ENCODE peak calls at places on chromosomes 7 and 10, in eight cellular contexts. I is mammary epithelial cell, L is PC-9, S is epithelial cell of proximal tubule, U is endodermal cell, E is GM23338, F is lower lobe of right lung, A is AG09309. Y is an unnamed sample.

GRCh38 chr10:91006001-91006751 is 85.3 kb upstream of the ANKRD1 start:
- DNase-seq in I (peak; percentile 50), A (peak; percentile 33), F (peak; percentile 49), S (peak; percentile 31), L (peak; percentile 46), U (peak; percentile 79), E (peak; percentile 54), Y (peak; percentile 66)

GRCh38 chr7:35735396-35735795 is 40.5 kb upstream of the HERPUD2 start:
- DNase-seq in A (no peak), I (no peak), E (no peak), L (no peak), F (no peak), U (no peak), S (no peak), Y (no peak)

GRCh38 chr7:152522551-152522950 is 86.7 kb upstream of the KMT2C start:
- DNase-seq in I (no peak), E (peak; percentile 25), F (no peak), A (no peak), U (no peak), L (peak; percentile 18), S (no peak), Y (no peak)

GRCh38 chr7:66145404-66145843 is 30.8 kb downstream of the CRCP start:
- DNase-seq in S (no peak), I (no peak), F (no peak), L (no peak), E (no peak), U (no peak), A (no peak), Y (no peak)

GRCh38 chr10:119614686-119615085 is 17.9 kb upstream of the TIAL1 start:
- DNase-seq in S (no peak), L (no peak), A (no peak), E (no peak), U (no peak), F (no peak), I (no peak), Y (no peak)

GRCh38 chr10:124379609-124380193 is 39.0 kb downstream of the OAT start:
- DNase-seq in F (no peak), L (no peak), I (no peak), S (no peak), U (peak; percentile 34), A (no peak), E (no peak), Y (no peak)

GRCh38 chr10:114367676-114368391 is 36.5 kb downstream of the AFAP1L2 start:
- DNase-seq in E (no peak), I (no peak), F (no peak), S (no peak), L (no peak), U (no peak), A (no peak), Y (no peak)

GRCh38 chr7:30450123-30450982 is 28.2 kb downstream of the NOD1 start:
- DNase-seq in E (peak; percentile 42), L (no peak), S (no peak), I (no peak), F (no peak), U (no peak), A (no peak), Y (no peak)

GRCh38 chr10:27153855-27154198 is 357 bp downstream of the YME1L1 start:
- DNase-seq in E (peak; percentile 24), A (no peak), U (no peak), I (no peak), F (no peak), L (no peak), S (no peak), Y (no peak)

GRCh38 chr10:34489973-34490372 is 325.1 kb downstream of the PARD3 start:
- DNase-seq in E (no peak), I (peak; percentile 86), F (no peak), U (no peak), A (no peak), S (peak; percentile 38), L (no peak), Y (no peak)

GRCh38 chr7:131331806-131332205 is 4.1 kb downstream of the MKLN1 start:
- DNase-seq in F (no peak), I (no peak), S (no peak), A (no peak), E (no peak), U (no peak), L (no peak), Y (no peak)

GRCh38 chr7:149459540-149460433 is 1.1 kb downstream of the ZNF777 start:
- DNase-seq in F (no peak), L (no peak), A (no peak), U (peak; percentile 71), S (no peak), E (peak; percentile 43), I (peak; percentile 20), Y (peak; percentile 28)

GRCh38 chr10:47451275-47451997 is 32.5 kb downstream of the ANXA8 start:
- DNase-seq in I (no peak), E (no peak), F (peak; percentile 25), S (no peak), L (no peak), A (no peak), U (peak; percentile 41), Y (no peak)

GRCh38 chr7:90747521-90747920 is 151.4 kb downstream of the CDK14 start:
- DNase-seq in L (no peak), S (no peak), F (no peak), A (no peak), I (no peak), E (no peak), U (no peak), Y (no peak)

GRCh38 chr7:90749262-90749661 is 153.1 kb downstream of the CDK14 start:
- DNase-seq in S (no peak), L (no peak), I (no peak), A (no peak), F (no peak), E (no peak), U (no peak), Y (no peak)

GRCh38 chr7:90752051-90752450 is 155.9 kb downstream of the CDK14 start:
- DNase-seq in U (no peak), E (no peak), S (no peak), L (no peak), F (no peak), A (no peak), I (no peak), Y (no peak)

GRCh38 chr7:90751595-90751994 is 155.5 kb downstream of the CDK14 start:
- DNase-seq in L (no peak), U (no peak), E (no peak), S (no peak), I (no peak), F (no peak), A (no peak), Y (no peak)

GRCh38 chr7:90749774-90750173 is 153.7 kb downstream of the CDK14 start:
- DNase-seq in L (no peak), S (no peak), A (no peak), I (no peak), U (no peak), E (peak; percentile 35), F (no peak), Y (no peak)
- TF ChIP-seq CTCF in L (no peak), S (peak; percentile 46), A (peak; percentile 23), I (peak; percentile 15), U (peak; percentile 65), E (peak; percentile 51), F (no peak), Y (no peak)

GRCh38 chr10:104640339-104641149 is 546 bp upstream of the SORCS3 start:
- DNase-seq in A (no peak), E (peak; percentile 38), S (no peak), F (no peak), L (no peak), U (peak; percentile 70), I (no peak), Y (no peak)
- TF ChIP-seq CTCF in A (no peak), E (no peak), S (no peak), F (no peak), L (no peak), U (no peak), I (no peak), Y (no peak)

GRCh38 chr7:5395246-5395645 is 28.4 kb downstream of the TNRC18 start:
- DNase-seq in I (no peak), S (no peak), E (no peak), F (no peak), L (no peak), A (no peak), U (no peak), Y (no peak)

GRCh38 chr7:5396999-5397656 is 26.5 kb downstream of the TNRC18 start:
- DNase-seq in A (peak; percentile 84), E (peak; percentile 44), F (peak; percentile 99), L (peak; percentile 97), U (no peak), S (no peak), I (peak; percentile 96), Y (peak; percentile 99)

GRCh38 chr7:5397657-5398237 is 25.9 kb downstream of the TNRC18 start:
- DNase-seq in A (no peak), F (no peak), L (peak; percentile 43), E (no peak), U (no peak), S (no peak), I (peak; percentile 18), Y (no peak)

GRCh38 chr7:5394264-5395105 is 29.1 kb downstream of the TNRC18 start:
- DNase-seq in L (no peak), U (no peak), A (no peak), I (no peak), E (no peak), S (no peak), F (no peak), Y (no peak)

DNA sequence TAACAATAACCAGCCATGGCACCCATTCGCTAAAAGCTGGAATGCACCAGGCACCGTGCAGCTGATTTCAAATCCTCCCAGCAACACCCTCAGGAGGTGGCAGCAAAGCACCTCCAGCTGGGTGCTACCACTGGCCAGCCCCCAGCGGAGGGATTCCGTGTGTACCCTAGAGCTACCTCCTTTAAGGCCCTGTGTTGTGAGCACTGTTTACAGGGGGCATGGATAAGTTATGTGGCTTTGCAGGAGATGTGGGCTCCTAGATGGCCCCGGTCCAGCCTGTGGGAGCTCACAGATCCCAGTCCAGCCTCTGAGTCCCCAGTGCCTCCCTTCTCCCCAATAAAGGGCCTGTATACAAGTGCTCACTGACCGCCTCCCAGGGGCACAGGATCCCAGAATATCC is 27.1 kb downstream of the TNRC18 start:
- DNase-seq in E (no peak), S (no peak), I (peak; percentile 59), U (no peak), F (peak; percentile 78), L (peak; percentile 47), A (no peak), Y (peak; percentile 83)
- TF ChIP-seq CTCF in E (no peak), S (no peak), I (peak; percentile 72), U (no peak), F (peak; percentile 40), L (peak; percentile 53), A (peak; percentile 15), Y (peak; percentile 59)

DNA sequence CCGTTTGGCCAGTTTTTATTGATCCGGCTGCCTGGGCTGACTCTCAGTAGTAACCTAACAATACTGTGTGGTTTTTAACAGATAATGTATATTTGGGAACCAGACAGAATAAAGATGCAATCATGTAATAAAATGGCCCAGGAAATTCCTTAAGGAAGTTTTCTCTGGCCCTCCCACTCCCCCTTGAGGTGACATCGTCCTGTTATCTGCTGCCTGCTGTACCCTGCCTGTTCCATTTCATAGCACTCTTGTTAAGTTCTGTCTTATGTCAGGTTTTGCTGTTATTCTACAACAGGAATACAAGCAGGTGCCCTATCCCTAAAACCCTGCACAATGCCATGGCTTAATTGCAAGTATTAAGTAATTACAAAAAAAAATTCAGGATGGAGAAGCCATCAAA is 12.5 kb downstream of the ITGB8 start:
- DNase-seq in S (no peak), I (no peak), E (peak; percentile 56), U (peak; percentile 58), F (no peak), L (no peak), A (no peak), Y (no peak)
- TF ChIP-seq CTCF in S (peak; percentile 47), I (peak; percentile 28), E (peak; percentile 62), U (peak; percentile 68), F (no peak), L (no peak), A (no peak), Y (no peak)

GRCh38 chr10:11396311-11396960 is 215.0 kb downstream of the USP6NL start:
- DNase-seq in F (no peak), L (no peak), U (peak; percentile 28), A (no peak), I (no peak), S (no peak), E (no peak), Y (no peak)
- TF ChIP-seq CTCF in F (no peak), L (no peak), U (no peak), A (no peak), I (no peak), S (no peak), E (no peak), Y (no peak)